ENCODE peak calls at places on chromosomes 7 and 10, in eight cellular contexts. P is AG04450; C is upper lobe of left lung; A is tibial nerve; U is adrenal gland; G is CD4-positive, alpha-beta T cell; B is heart left ventricle; Q is heart right ventricle. N is an unnamed sample.

GRCh38 chr7:69640216-69640615 is 41.9 kb downstream of the AUTS2 start:
- DNase-seq in P (no peak), C (no peak), A (no peak), U (no peak), G (no peak), B (no peak), Q (no peak), N (no peak)

GRCh38 chr10:15370212-15370740 is 813 bp downstream of the FAM171A1 start:
- DNase-seq in P (no peak), C (no peak), A (no peak), U (peak), G (no peak), B (peak), Q (peak), N (no peak)

GRCh38 chr10:82212753-82213152 is 337.8 kb downstream of the NRG3 start:
- DNase-seq in P (no peak), C (no peak), A (no peak), U (no peak), G (no peak), B (no peak), Q (no peak), N (no peak)

GRCh38 chr7:138257459-138258193 is 181.4 kb downstream of the AKR1D1 start:
- DNase-seq in P (no peak), C (peak), A (no peak), U (no peak), G (no peak), B (no peak), Q (peak), N (no peak)

GRCh38 chr10:3623746-3624145 is 161.3 kb downstream of the KLF6 start:
- DNase-seq in P (peak), C (no peak), A (no peak), U (no peak), G (no peak), B (no peak), Q (peak), N (no peak)

GRCh38 chr7:155352076-155352752 is 54.5 kb downstream of the INSIG1 start:
- DNase-seq in P (no peak), C (no peak), A (no peak), U (no peak), G (no peak), B (no peak), Q (no peak), N (no peak)

GRCh38 chr7:2403718-2404648 is 572 bp downstream of the CHST12 start:
- DNase-seq in P (no peak), C (peak), A (no peak), U (no peak), G (peak), B (no peak), Q (no peak), N (no peak)

GRCh38 chr7:80643336-80643925 is 5.0 kb downstream of the CD36 start:
- DNase-seq in P (no peak), C (no peak), A (no peak), U (no peak), G (no peak), B (no peak), Q (no peak), N (no peak)

GRCh38 chr7:152403726-152404125 is 32.1 kb downstream of the KMT2C start:
- DNase-seq in P (no peak), C (no peak), A (no peak), U (no peak), G (no peak), B (no peak), Q (no peak), N (no peak)

GRCh38 chr10:11810313-11810766 is 12.8 kb upstream of the PROSER2 start:
- DNase-seq in P (peak), C (no peak), A (no peak), U (no peak), G (no peak), B (no peak), Q (no peak), N (no peak)

GRCh38 chr10:129601737-129602136 is 134.7 kb downstream of the MGMT start:
- DNase-seq in P (no peak), C (no peak), A (no peak), U (no peak), G (no peak), B (no peak), Q (no peak), N (no peak)

GRCh38 chr7:46549892-46550639 is 629.0 kb upstream of the IGFBP3 start:
- DNase-seq in P (no peak), C (no peak), A (no peak), U (no peak), G (no peak), B (no peak), Q (no peak), N (no peak)

GRCh38 chr10:70096705-70097420 is 35.8 kb downstream of the AIFM2 start:
- DNase-seq in P (no peak), C (no peak), A (no peak), U (no peak), G (no peak), B (no peak), Q (no peak), N (no peak)

GRCh38 chr10:70097459-70097858 is 35.2 kb downstream of the AIFM2 start:
- DNase-seq in P (no peak), C (no peak), A (no peak), U (no peak), G (no peak), B (no peak), Q (no peak), N (no peak)

GRCh38 chr10:70098271-70098670 is 34.4 kb downstream of the AIFM2 start:
- DNase-seq in P (no peak), C (no peak), A (no peak), U (no peak), G (no peak), B (no peak), Q (no peak), N (no peak)

GRCh38 chr10:70106958-70107791 is 25.4 kb downstream of the AIFM2 start:
- DNase-seq in P (no peak), C (no peak), A (no peak), U (no peak), G (no peak), B (no peak), Q (no peak), N (no peak)

DNA sequence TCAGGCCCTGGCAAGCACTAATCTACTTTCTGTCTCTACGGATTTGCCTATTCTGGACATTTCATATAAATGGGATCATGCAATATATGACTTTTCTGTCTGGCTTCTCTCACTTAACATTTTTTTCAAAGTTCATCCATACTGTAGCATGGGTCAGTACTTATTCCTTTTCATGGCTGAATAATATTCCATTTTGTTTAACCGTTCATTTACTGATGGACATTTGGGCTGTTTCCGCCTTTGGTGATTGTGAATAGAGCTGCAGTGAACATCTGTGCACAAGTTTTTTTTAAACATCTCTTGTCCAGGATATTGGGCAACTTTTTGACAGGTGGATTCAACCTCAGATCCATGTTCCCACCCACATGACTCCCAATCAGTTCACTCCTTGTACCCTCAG is 31.0 kb downstream of the AIFM2 start:
- DNase-seq in P (no peak), C (no peak), A (no peak), U (no peak), G (no peak), B (no peak), Q (no peak), N (no peak)
- H3K27ac ChIP-seq in P (no peak), C (no peak), A (no peak), U (no peak), G (no peak), B (no peak), Q (no peak), N (no peak)

GRCh38 chr7:116592445-116592844 is 67.6 kb downstream of the CAV1 start:
- DNase-seq in P (no peak), C (peak), A (no peak), U (no peak), G (no peak), B (no peak), Q (peak), N (no peak)

GRCh38 chr7:116593359-116594075 is 68.7 kb downstream of the CAV1 start:
- DNase-seq in P (no peak), C (no peak), A (no peak), U (no peak), G (no peak), B (no peak), Q (no peak), N (no peak)

GRCh38 chr7:116591202-116592040 is 66.6 kb downstream of the CAV1 start:
- DNase-seq in P (no peak), C (no peak), A (no peak), U (no peak), G (no peak), B (no peak), Q (no peak), N (no peak)

GRCh38 chr7:116595063-116595462 is 70.2 kb downstream of the CAV1 start:
- DNase-seq in P (no peak), C (no peak), A (no peak), U (no peak), G (no peak), B (no peak), Q (no peak), N (no peak)

DNA sequence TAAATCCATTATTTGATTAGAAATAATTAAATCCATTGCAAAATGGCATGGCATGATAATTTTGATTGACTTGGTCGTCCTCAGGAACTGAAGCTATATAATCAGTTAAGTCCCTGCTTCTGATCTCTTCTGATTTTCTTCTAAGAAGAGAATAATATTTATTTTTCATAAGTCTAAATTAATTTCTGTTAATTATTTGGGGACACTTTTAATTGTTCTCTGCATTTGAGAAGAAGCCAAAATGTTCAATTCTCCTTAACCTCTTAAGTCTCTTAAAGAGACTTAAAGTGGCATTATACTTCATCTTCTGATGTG is 67.2 kb downstream of the CAV1 start:
- DNase-seq in P (no peak), C (no peak), A (no peak), U (no peak), G (no peak), B (no peak), Q (no peak), N (no peak)
- TF ChIP-seq CTCF in P (no peak), C (no peak), A (no peak), U (no peak), G (peak), B (no peak), Q (no peak), N (no peak)

GRCh38 chr7:24365606-24366005 is 81.6 kb downstream of the NPY start:
- DNase-seq in P (no peak), C (no peak), A (no peak), U (no peak), G (no peak), B (no peak), Q (no peak), N (no peak)
- H3K27ac ChIP-seq in P (no peak), C (no peak), A (no peak), U (no peak), G (no peak), B (no peak), Q (no peak), N (no peak)

DNA sequence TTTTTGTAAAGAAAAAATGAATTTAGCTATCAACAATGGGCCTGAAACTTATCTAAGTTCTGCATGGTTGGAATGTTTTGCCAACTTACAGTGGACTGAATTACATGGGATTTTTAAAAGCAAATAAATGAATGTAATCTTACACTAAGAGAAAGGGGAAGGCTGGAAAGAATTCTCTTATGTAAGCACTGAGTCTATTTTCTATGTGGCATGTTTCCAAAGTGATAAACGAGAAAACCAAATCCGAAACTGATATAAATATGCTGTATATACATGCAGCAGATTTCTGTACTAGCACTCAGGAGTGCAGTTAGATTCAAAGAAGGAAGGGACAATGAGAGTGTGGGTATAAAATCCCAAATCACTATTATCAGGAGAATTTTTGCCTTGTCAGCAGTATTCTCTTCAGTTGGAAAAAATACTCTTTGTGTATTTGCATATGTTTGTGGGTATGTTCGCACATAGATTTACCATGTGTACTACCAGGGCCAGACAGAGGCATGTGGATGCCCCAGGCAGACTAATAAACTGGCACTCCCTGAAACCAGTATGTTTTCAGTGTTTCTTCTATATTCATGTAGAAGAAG is 334.3 kb upstream of the SEMA3D start:
- DNase-seq in P (peak), C (no peak), A (no peak), U (no peak), G (no peak), B (no peak), Q (no peak), N (no peak)
- TF ChIP-seq CTCF in P (no peak), C (no peak), A (no peak), U (no peak), G (no peak), B (no peak), Q (no peak), N (no peak)

DNA sequence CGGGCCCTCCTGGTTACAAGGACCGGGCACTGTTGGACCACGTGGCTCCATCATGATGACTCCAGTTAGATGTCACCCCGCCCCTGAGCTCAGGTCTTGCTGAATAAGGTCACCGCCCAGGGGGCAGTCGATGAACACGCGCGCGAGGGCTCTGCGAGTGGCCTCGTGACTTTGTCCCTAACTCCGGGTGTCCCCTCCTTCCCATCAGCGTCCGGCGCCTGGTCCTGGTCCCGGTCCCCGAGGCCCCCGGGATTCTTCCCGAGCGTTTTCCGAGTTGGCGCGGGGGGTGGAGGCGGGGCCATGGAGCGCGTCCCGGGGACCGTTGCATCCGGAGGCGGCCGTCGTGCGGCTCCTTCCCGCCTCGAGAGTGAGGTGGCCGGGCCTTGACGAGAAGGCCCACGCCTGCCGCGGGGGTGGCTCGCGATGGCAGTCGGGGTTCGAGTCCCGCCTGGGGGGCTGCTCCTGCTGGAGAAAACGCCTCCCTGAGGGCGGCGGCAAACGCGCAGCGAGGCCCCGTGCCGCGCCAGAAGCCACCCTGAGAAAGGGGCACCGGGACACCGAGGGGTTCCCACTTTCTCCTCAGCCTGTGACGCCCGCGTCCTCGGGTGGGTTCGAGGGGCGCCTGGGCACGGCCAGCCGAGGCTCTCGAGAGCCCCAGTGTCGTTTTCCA is 569 bp upstream of the NPTX2 start:
- DNase-seq in P (no peak), C (no peak), A (no peak), U (peak), G (no peak), B (no peak), Q (no peak), N (no peak)
- H3K27ac ChIP-seq in P (no peak), C (no peak), A (no peak), U (no peak), G (no peak), B (no peak), Q (no peak), N (no peak)

GRCh38 chr10:13485623-13486022 is 43.2 kb downstream of the BEND7 start:
- DNase-seq in P (no peak), C (no peak), A (no peak), U (no peak), G (no peak), B (no peak), Q (no peak), N (no peak)
- TF ChIP-seq CTCF in P (peak), C (no peak), A (no peak), U (no peak), G (no peak), B (peak), Q (peak), N (no peak)

DNA sequence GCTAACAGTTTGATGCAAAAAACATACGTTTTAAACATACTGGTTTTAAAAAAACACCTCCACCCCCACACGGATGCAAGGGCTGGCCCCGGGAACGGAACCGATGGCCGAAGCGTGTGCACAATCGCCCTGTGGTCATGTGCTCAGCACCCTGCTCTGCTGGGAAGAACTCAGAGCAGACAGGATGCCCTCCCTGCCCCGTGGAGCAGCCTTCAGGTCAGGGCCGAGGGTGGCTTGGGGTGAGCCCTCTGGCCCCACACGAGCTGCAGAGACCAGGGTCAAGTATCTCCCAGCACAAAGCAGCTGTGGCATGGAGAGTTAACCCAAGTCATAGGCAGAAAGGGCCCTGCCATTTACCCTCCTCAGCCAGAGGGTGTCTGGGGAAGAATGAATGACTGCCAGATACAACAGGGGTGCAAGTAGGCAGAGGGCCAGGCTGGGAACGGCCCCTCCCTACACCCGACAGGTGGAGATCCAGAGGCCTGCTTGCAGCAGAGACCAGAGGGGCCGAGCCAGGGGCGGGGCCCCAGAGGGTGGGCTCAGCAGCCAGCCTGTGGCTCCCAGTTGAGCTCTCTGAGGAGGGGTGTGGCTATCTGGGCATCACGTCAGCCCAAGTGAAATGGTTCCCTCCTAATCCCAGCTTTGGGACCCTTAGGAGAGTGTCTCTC is 56.8 kb downstream of the ZRANB1 start:
- DNase-seq in P (no peak), C (peak), A (no peak), U (peak), G (no peak), B (peak), Q (peak), N (peak)
- H3K27ac ChIP-seq in P (peak), C (peak), A (no peak), U (peak), G (no peak), B (peak), Q (peak), N (peak)

DNA sequence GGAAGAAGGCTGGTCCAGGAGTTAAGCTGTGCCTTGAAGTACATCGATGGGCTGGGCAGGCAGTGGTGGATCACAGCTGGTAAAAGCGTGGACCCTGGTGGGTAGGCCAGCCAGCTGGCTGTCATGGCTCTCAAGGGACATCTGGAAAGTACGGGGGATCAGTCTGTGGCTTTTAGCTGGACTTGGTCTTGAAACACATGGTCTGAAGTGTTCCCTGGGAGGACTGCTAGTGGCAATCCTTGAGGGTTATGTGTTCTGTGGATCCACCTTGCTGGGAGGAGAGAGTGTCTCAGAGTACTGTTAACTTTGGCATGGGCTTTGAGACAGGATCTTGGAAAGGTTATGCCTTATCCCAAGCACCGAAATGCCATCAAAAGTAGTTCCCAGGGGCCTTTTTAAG is 754.3 kb downstream of the SUGCT start:
- DNase-seq in P (no peak), C (no peak), A (no peak), U (no peak), G (no peak), B (no peak), Q (no peak), N (no peak)
- TF ChIP-seq CTCF in P (no peak), C (no peak), A (no peak), U (no peak), G (no peak), B (no peak), Q (no peak), N (no peak)

DNA sequence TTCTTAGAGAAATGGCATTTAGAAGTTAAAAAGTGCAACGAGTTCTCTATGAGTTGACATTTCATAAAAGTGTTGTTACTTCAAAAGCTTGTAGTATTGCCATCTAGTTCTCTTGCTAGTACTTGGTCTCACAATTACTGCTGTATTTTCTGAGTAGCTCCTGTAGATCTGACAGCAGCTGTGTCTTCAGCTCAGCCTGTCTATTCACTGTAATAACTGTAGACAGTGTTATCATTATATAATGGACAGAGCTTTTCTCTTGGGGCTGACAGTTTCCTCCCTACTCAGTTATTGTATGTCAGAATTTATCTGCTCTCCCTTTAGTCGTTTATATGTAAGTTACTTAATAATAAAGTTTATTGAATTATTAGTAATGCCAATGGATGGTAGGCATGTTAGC is 388.7 kb upstream of the VSTM2A start:
- DNase-seq in P (no peak), C (no peak), A (no peak), U (no peak), G (no peak), B (no peak), Q (no peak), N (no peak)
- H3K27ac ChIP-seq in P (no peak), C (no peak), A (no peak), U (no peak), G (no peak), B (no peak), Q (no peak), N (no peak)

DNA sequence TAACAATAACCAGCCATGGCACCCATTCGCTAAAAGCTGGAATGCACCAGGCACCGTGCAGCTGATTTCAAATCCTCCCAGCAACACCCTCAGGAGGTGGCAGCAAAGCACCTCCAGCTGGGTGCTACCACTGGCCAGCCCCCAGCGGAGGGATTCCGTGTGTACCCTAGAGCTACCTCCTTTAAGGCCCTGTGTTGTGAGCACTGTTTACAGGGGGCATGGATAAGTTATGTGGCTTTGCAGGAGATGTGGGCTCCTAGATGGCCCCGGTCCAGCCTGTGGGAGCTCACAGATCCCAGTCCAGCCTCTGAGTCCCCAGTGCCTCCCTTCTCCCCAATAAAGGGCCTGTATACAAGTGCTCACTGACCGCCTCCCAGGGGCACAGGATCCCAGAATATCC is 27.1 kb downstream of the TNRC18 start:
- DNase-seq in P (no peak), C (peak), A (peak), U (no peak), G (peak), B (no peak), Q (no peak), N (peak)
- TF ChIP-seq CTCF in P (no peak), C (peak), A (peak), U (peak), G (peak), B (no peak), Q (peak), N (no peak)

N was measured in tibial artery.